ENCODE peak calls at places on chromosomes 12 and 14, in nine cellular contexts. O is heart right ventricle, Q is H7, W is lower lobe of right lung, V is NT2/D1, Y is HCT116, R is colonic mucosa, H is spleen, N is Panc1. M is an unnamed sample. For H3K27me3, the result is how much of the 10 kb centered on the place peaks cover.

GRCh38 chr12:131415781-131416180 is 295.1 kb upstream of the SFSWAP start:
- DNase-seq in N (no peak), W (no peak), H (no peak), O (no peak), R (no peak), Q (peak), Y (peak), V (peak), M (no peak)

GRCh38 chr12:100864366-100864765 is 69.8 kb downstream of the ANO4 start:
- DNase-seq in Y (no peak), W (no peak), R (no peak), H (no peak), Q (no peak), V (no peak), O (no peak), N (no peak), M (no peak)

GRCh38 chr12:59803735-59804134 is 207.9 kb downstream of the SLC16A7 start:
- DNase-seq in H (no peak), V (no peak), O (no peak), Y (no peak), R (no peak), N (no peak), W (no peak), Q (no peak), M (no peak)

GRCh38 chr14:69749956-69750355 is 17.0 kb upstream of the SRSF5 start:
- DNase-seq in Y (no peak), H (no peak), R (peak), Q (no peak), W (no peak), O (no peak), N (no peak), V (no peak), M (no peak)

GRCh38 chr12:56951582-56952339 is 5.6 kb downstream of the RDH16 start:
- DNase-seq in O (no peak), H (no peak), Y (no peak), Q (no peak), R (peak), V (no peak), W (no peak), N (no peak), M (no peak)

GRCh38 chr12:22215467-22216253 is 118.8 kb downstream of the ST8SIA1 start:
- DNase-seq in O (no peak), Q (no peak), N (no peak), Y (no peak), H (no peak), V (no peak), W (no peak), R (no peak), M (peak)

GRCh38 chr12:75825686-75826085 is 205.9 kb downstream of the PHLDA1 start:
- DNase-seq in H (no peak), Q (no peak), O (no peak), Y (peak), R (no peak), N (no peak), W (no peak), V (no peak), M (no peak)

GRCh38 chr14:86796221-86797074 is 1196.5 kb downstream of the GALC start:
- DNase-seq in N (no peak), O (no peak), R (no peak), Q (no peak), H (no peak), V (no peak), W (no peak), Y (no peak), M (peak)

GRCh38 chr14:90184571-90185266 is 71.6 kb upstream of the PSMC1 start:
- DNase-seq in N (no peak), R (no peak), V (no peak), W (no peak), H (no peak), Q (peak), Y (no peak), O (no peak), M (no peak)

GRCh38 chr12:80632835-80633234 is 74.6 kb upstream of the MYF6 start:
- DNase-seq in Q (peak), R (no peak), Y (no peak), N (no peak), O (no peak), W (no peak), H (no peak), V (peak), M (peak)

GRCh38 chr14:103067231-103067954 is 10.0 kb upstream of the CDC42BPB start:
- DNase-seq in H (peak), W (no peak), O (no peak), N (no peak), Y (peak), Q (no peak), R (peak), V (no peak), M (no peak)

GRCh38 chr14:94483071-94483451 is 7.1 kb upstream of the SERPINA9 start:
- DNase-seq in H (no peak), V (no peak), Y (no peak), N (no peak), R (no peak), O (no peak), Q (no peak), W (no peak), M (no peak)

GRCh38 chr12:56541610-56542009 is 20.0 kb downstream of the RBMS2 start:
- DNase-seq in H (no peak), Y (no peak), O (no peak), V (no peak), Q (no peak), W (no peak), N (no peak), R (no peak), M (no peak)

GRCh38 chr12:72214163-72214562 is 58.0 kb upstream of the TRHDE start:
- DNase-seq in H (no peak), W (no peak), Q (no peak), N (no peak), V (no peak), Y (no peak), O (no peak), R (no peak), M (no peak)

GRCh38 chr14:20632831-20633771 is 8.4 kb downstream of the OR6S1 start:
- DNase-seq in Y (no peak), R (peak), N (peak), W (no peak), H (peak), V (no peak), Q (peak), O (no peak), M (peak)

GRCh38 chr12:5573390-5573789 is 141.5 kb downstream of the NTF3 start:
- DNase-seq in N (no peak), W (no peak), Y (no peak), H (no peak), R (no peak), Q (no peak), V (no peak), O (no peak), M (peak)

GRCh38 chr12:65415826-65416225 is 137.3 kb downstream of the MSRB3 start:
- DNase-seq in R (no peak), O (no peak), Q (no peak), Y (no peak), H (no peak), N (no peak), W (no peak), V (no peak), M (no peak)

GRCh38 chr12:25155031-25155576 is 39.9 kb downstream of the DNAI7 start:
- DNase-seq in N (peak), Y (peak), W (no peak), R (no peak), Q (peak), H (no peak), V (peak), O (no peak), M (peak)

GRCh38 chr12:113174461-113175384 is 10.6 kb downstream of the DDX54 start:
- DNase-seq in N (no peak), H (peak), W (peak), Q (peak), R (peak), V (no peak), O (peak), Y (no peak), M (peak)

GRCh38 chr12:4997939-4998338 is 45.7 kb upstream of the KCNA5 start:
- DNase-seq in H (no peak), O (no peak), Q (no peak), N (peak), Y (no peak), W (no peak), R (no peak), V (no peak), M (no peak)

GRCh38 chr14:86574026-86574777 is 1044.3 kb downstream of the FLRT2 start:
- DNase-seq in R (no peak), O (no peak), Q (no peak), Y (no peak), H (no peak), N (peak), V (no peak), W (no peak), M (peak)

GRCh38 chr14:23094666-23095195 is at the start of gene ACIN1:
- DNase-seq in R (peak), Q (peak), V (peak), H (peak), W (peak), Y (peak), O (peak), N (peak), M (peak)

GRCh38 chr14:63677891-63678379 is 36.3 kb upstream of the WDR89 start:
- DNase-seq in W (no peak), V (peak), R (no peak), N (peak), Q (no peak), H (no peak), Y (no peak), O (no peak), M (peak)

GRCh38 chr12:98578821-98579220 is 14.7 kb upstream of the SLC25A3 start:
- DNase-seq in V (no peak), R (peak), Q (no peak), Y (peak), W (no peak), H (no peak), N (no peak), O (no peak), M (no peak)

GRCh38 chr12:106138279-106138645 is 492 bp downstream of the NUAK1 start:
- DNase-seq in Q (no peak), V (no peak), W (no peak), H (no peak), O (peak), N (no peak), Y (no peak), R (no peak), M (no peak)

GRCh38 chr14:86423212-86423611 is 893.3 kb downstream of the FLRT2 start:
- DNase-seq in O (no peak), R (no peak), N (no peak), Q (no peak), H (no peak), V (no peak), W (no peak), Y (no peak), M (no peak)

GRCh38 chr12:70417121-70417520 is 51.0 kb downstream of the KCNMB4 start:
- DNase-seq in H (no peak), R (no peak), Y (no peak), Q (no peak), N (no peak), W (no peak), O (no peak), V (no peak), M (no peak)

GRCh38 chr14:25943329-25943728 is 654.5 kb downstream of the NOVA1 start:
- DNase-seq in H (no peak), O (no peak), W (no peak), Q (no peak), R (no peak), V (no peak), N (no peak), Y (no peak), M (no peak)
- H3K27me3 ChIP-seq in H (under half), O (under half), W (under half), Q (under half), R (under half), V (under half), N (under half), Y (under half), M (under half)

GRCh38 chr12:48017496-48017895 is 13.2 kb upstream of the COL2A1 start:
- DNase-seq in Y (no peak), N (no peak), H (no peak), V (no peak), R (no peak), O (no peak), W (no peak), Q (no peak), M (no peak)

GRCh38 chr12:48016373-48017020 is 12.2 kb upstream of the COL2A1 start:
- DNase-seq in N (no peak), W (no peak), Y (no peak), O (no peak), V (no peak), R (no peak), H (no peak), Q (no peak), M (no peak)

GRCh38 chr12:48019639-48020265 is 15.5 kb upstream of the COL2A1 start:
- DNase-seq in V (no peak), Y (no peak), R (no peak), W (no peak), O (no peak), H (no peak), Q (no peak), N (no peak), M (no peak)

GRCh38 chr12:48017921-48018617 is 13.8 kb upstream of the COL2A1 start:
- DNase-seq in V (no peak), W (no peak), H (no peak), Q (no peak), N (no peak), O (no peak), R (no peak), Y (no peak), M (no peak)

GRCh38 chr12:48018618-48018995 is 14.3 kb upstream of the COL2A1 start:
- DNase-seq in Q (no peak), H (no peak), Y (no peak), O (no peak), R (no peak), V (no peak), W (no peak), N (no peak), M (no peak)
- H3K27me3 ChIP-seq in Q (half or more), H (under half), Y (under half), O (under half), R (under half), V (half or more), W (under half), N (under half), M (half or more)

DNA sequence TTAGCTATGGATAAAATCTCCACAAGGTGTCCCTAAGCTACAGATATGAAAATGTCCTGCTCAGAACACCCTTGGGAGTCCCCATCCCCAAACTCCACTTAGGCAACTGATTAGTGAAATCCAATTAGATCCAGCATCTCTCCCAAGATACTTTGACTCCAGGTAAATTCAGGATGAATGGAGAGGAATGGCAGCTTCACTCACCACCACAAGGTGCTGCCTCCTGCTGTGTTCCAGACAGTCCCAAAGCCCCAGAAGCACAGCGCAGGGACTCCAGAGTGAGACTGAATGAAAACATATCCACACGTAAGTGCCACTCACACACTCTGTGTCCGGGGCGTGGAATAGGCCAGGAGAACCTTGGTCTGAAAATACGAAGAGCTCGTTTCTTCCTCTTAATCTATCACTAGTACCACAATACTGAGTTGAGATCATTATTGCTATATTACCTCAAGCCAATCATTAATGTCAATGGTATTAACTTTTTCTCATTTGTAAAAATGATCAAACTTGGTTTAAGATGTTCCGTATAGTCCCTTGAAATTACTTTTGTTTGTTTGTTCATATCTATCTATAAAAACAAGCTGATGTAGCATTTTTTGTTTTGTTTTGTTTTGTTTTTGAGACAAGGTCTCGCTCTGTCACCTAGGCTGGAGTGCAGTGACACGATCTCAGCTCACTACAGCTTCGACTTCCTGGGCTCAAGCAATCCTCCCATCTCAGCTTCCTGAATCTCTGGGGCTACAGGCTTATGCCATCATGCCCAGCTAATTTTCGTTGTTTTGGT is 70.0 kb upstream of the BICD1 start:
- DNase-seq in Q (peak), Y (no peak), N (no peak), R (no peak), H (no peak), O (no peak), V (no peak), W (no peak), M (no peak)
- H3K27me3 ChIP-seq in Q (under half), Y (under half), N (under half), R (under half), H (under half), O (under half), V (under half), W (under half), M (under half)

DNA sequence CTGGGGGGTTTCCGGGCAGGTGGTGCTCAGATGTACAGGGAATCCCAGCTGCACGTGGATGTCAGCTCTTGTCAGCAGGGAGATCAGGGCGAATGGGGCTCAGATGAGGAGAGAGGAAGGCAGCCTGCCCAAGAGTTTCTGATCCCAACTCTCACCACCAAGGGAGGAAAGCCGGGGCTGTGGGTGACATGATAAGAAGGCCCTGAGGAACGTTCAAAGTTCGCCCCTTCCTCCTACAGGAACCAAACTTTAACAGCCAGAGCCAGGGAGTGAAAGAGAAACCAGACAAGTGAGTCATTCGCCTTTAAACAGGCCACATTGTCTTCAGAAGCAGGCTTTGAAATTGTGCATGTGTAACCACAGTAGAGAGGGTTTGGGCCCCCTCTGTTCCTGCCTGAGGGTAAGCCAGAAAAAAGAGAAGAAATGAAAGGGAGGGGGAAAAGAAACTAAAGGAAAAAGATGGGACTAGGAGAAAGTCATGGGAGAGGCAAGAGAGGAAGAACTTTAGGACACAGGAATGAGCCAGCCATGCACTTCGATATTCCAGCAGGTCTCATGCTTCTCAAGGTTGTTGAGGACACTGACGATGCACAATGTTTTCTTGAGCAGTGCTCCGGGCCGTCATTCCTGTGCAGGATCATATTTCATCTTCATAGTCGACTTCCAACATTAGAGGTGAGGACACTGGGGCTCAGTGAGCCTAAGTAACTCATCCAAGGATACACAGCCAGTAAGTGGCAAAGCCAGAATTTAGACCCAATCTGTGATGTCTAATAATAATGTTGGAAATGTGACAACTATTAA is 691.4 kb upstream of the TBX3 start:
- DNase-seq in Q (no peak), R (no peak), V (peak), N (no peak), H (no peak), W (no peak), O (no peak), Y (no peak), M (peak)
- H3K27me3 ChIP-seq in Q (under half), R (under half), V (under half), N (under half), H (under half), W (under half), O (under half), Y (under half), M (under half)

DNA sequence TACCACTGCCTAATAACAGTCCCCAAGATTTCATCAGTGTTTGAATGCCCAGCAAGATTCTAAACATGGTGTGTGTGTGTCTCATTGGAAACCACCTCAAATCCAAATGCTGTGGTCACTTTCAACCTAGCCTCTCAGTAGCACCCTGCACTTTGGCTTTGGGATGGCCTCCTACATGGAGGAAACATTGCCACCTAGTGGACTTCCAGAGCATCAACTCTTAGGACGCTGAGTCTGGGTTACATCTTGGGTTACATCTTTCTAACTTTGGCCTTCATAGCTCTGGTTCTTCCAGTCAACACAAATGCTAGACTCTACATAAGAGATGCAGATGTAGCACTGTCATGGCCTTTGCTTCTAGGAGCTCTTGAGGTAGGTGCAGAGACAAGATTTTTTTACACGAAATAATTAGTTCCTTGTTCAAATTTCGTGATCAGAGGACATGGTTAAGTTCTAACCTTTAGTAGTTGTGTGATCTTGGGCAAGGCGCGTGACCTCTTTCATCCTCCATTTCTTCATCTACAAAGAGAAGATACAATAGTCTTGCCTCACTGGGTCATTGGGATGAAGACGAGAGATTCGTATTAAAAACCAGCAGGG is 113.5 kb upstream of the VASH1 start:
- DNase-seq in Y (peak), V (peak), W (no peak), Q (peak), H (no peak), N (peak), O (no peak), R (no peak), M (peak)
- H3K27me3 ChIP-seq in Y (under half), V (under half), W (under half), Q (under half), H (under half), N (under half), O (under half), R (under half), M (under half)

GRCh38 chr12:53975019-53975815 is 463 bp upstream of the HOTAIR start:
- DNase-seq in V (no peak), N (no peak), W (no peak), H (no peak), O (no peak), R (no peak), Y (no peak), Q (peak), M (no peak)

GRCh38 chr12:53975816-53976152 is 1.0 kb upstream of the HOTAIR start:
- DNase-seq in R (no peak), Q (no peak), Y (no peak), H (no peak), W (no peak), N (no peak), V (no peak), O (no peak), M (no peak)

GRCh38 chr12:53976823-53977595 is 2.3 kb upstream of the HOTAIR start:
- DNase-seq in O (no peak), V (no peak), Q (no peak), Y (no peak), R (no peak), H (no peak), W (no peak), N (no peak), M (no peak)

GRCh38 chr12:53977596-53978464 is 3.1 kb upstream of the HOTAIR start:
- DNase-seq in R (no peak), V (no peak), N (no peak), O (no peak), W (no peak), Y (no peak), Q (no peak), H (no peak), M (no peak)

DNA sequence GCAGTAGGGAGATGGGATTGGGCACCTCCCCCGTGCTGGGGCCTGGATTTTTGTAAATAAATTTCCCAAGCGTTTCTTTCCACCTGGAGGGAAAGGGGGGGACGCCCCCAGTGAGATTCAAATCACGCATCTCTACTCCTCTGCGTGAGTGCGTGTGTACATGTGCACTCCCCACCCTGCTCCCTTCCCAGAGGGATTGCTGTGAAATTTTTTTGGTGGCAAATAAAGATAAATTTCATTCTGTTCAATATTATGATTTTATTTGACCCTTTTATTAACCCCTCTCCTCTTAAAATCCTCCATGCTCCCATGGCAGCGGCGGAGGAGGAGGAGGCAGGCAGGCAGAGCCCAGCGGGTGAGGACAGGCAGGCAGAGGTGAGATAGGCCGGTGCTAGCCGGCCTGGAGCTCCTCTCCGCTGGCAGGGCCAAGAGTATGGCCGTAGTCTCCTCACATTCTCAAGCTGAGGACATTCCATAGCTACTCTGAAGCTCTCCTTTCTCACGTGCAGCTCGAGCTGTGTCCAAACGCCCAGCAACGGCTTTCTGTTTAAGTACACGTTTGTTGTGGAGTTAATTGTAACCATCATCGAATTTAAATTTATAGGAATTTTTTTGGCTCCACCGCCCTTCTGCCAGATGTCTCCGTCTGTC is 1.5 kb upstream of the HOTAIR start:
- DNase-seq in Y (no peak), N (no peak), V (no peak), Q (peak), H (no peak), R (no peak), W (no peak), O (no peak), M (no peak)
- H3K27me3 ChIP-seq in Y (under half), N (under half), V (half or more), Q (half or more), H (half or more), R (half or more), W (half or more), O (half or more), M (half or more)